ENCODE peak calls at places on chromosomes 16 and 17, in nine cellular contexts. U is NCI-H1105 treated with DMSO at 0.1 percent for 48 hours; T is activated naive CD4-positive, alpha-beta T cell treated with anti-CD3 and anti-CD28 coated beads for 36 hours; H is progenitor cell of endocrine pancreas; D is endothelial cell; Q is GOT3; S is aorta; O is activated CD8-positive, alpha-beta T cell treated with anti-CD3 and anti-CD28 coated beads, Interleukin-2, amount 10 ng/mL, durations not matched to agents 7 days and 5 days; G is effector CD4-positive, alpha-beta T cell. V is an unnamed sample.

GRCh38 chr16:75591001-75591852 is 25.0 kb downstream of the GABARAPL2 start:
- DNase-seq in U (no peak), T (no peak), H (no peak), D (no peak), Q (no peak), S (peak), O (no peak), G (no peak), V (no peak)

GRCh38 chr17:57873261-57874057 is 23.6 kb upstream of the MRPS23 start:
- DNase-seq in U (no peak), T (no peak), H (no peak), D (peak), Q (no peak), S (peak), O (no peak), G (no peak), V (no peak)

GRCh38 chr16:82454152-82454551 is 172.6 kb upstream of the CDH13 start:
- DNase-seq in U (no peak), T (no peak), H (no peak), D (no peak), Q (no peak), S (no peak), O (no peak), G (no peak), V (no peak)

GRCh38 chr16:58027341-58028167 is 2.0 kb downstream of the MMP15 start:
- DNase-seq in U (peak), T (no peak), H (no peak), D (no peak), Q (no peak), S (no peak), O (no peak), G (no peak), V (peak)

GRCh38 chr17:5584383-5584951 is at the start of gene NLRP1:
- DNase-seq in U (peak), T (peak), H (no peak), D (no peak), Q (peak), S (peak), O (peak), G (peak), V (no peak)

GRCh38 chr16:2475413-2476344 is 752 bp downstream of the TBC1D24 start:
- DNase-seq in U (no peak), T (peak), H (no peak), D (no peak), Q (no peak), S (no peak), O (peak), G (no peak), V (no peak)

GRCh38 chr16:28063611-28064061 is at the start of gene GSG1L:
- DNase-seq in U (no peak), T (no peak), H (no peak), D (peak), Q (no peak), S (peak), O (no peak), G (no peak), V (no peak)

GRCh38 chr17:50909765-50910661 is 43.9 kb upstream of the TOB1 start:
- DNase-seq in U (no peak), T (peak), H (no peak), D (no peak), Q (no peak), S (no peak), O (peak), G (peak), V (no peak)

GRCh38 chr16:23080747-23081146 is 68.5 kb downstream of the USP31 start:
- DNase-seq in U (no peak), T (no peak), H (no peak), D (no peak), Q (no peak), S (no peak), O (no peak), G (no peak), V (no peak)

GRCh38 chr17:74204474-74204873 is 996 bp downstream of the RPL38 start:
- DNase-seq in U (no peak), T (no peak), H (no peak), D (no peak), Q (no peak), S (no peak), O (no peak), G (no peak), V (no peak)

GRCh38 chr17:6366144-6366755 is 68.7 kb downstream of the AIPL1 start:
- DNase-seq in U (peak), T (no peak), H (no peak), D (no peak), Q (peak), S (no peak), O (no peak), G (no peak), V (no peak)

GRCh38 chr17:80529104-80529903 is 15.3 kb upstream of the RPTOR start:
- DNase-seq in U (no peak), T (no peak), H (no peak), D (no peak), Q (no peak), S (no peak), O (no peak), G (no peak), V (no peak)

GRCh38 chr17:80080081-80080480 is 21.3 kb upstream of the GAA start:
- DNase-seq in U (no peak), T (no peak), H (no peak), D (no peak), Q (no peak), S (no peak), O (no peak), G (no peak), V (no peak)

GRCh38 chr16:66920924-66921680 is 2.4 kb upstream of the CDH16 start:
- DNase-seq in U (no peak), T (no peak), H (no peak), D (no peak), Q (no peak), S (no peak), O (no peak), G (no peak), V (no peak)

GRCh38 chr17:37752482-37752881 is 7.6 kb upstream of the HNF1B start:
- DNase-seq in U (no peak), T (no peak), H (no peak), D (no peak), Q (no peak), S (no peak), O (no peak), G (no peak), V (no peak)

GRCh38 chr17:5706835-5707234 is 122.5 kb upstream of the NLRP1 start:
- DNase-seq in U (peak), T (peak), H (peak), D (peak), Q (no peak), S (peak), O (peak), G (peak), V (peak)

GRCh38 chr17:29569245-29569950 is 897 bp downstream of the TP53I13 start:
- DNase-seq in U (no peak), T (no peak), H (no peak), D (no peak), Q (no peak), S (peak), O (no peak), G (no peak), V (no peak)

GRCh38 chr17:57121308-57122042 is 36.4 kb downstream of the AKAP1 start:
- DNase-seq in U (peak), T (peak), H (peak), D (peak), Q (no peak), S (no peak), O (peak), G (no peak), V (peak)

GRCh38 chr16:73420244-73421040 is 372.5 kb upstream of the ZFHX3 start:
- DNase-seq in U (peak), T (no peak), H (no peak), D (no peak), Q (no peak), S (no peak), O (no peak), G (no peak), V (no peak)